ENCODE peak calls at places on chromosomes 7 and 10, in ten cellular contexts. V, I, E, J, N, Z, K, U, C and T are unnamed samples.

GRCh38 chr10:30092151-30092790 is 32.9 kb upstream of the JCAD start:
- DNase-seq in K (no peak), I (no peak), C (no peak), U (no peak), Z (peak), E (no peak), V (no peak), N (no peak), J (no peak), T (no peak)

GRCh38 chr7:127751062-127751722 is 99.2 kb downstream of the SND1 start:
- DNase-seq in N (no peak), E (no peak), V (peak), J (no peak), U (peak), I (no peak), K (no peak), Z (peak), C (no peak), T (no peak)

GRCh38 chr10:118962159-118962863 is 67.2 kb upstream of the NANOS1 start:
- DNase-seq in I (no peak), J (no peak), E (no peak), C (no peak), K (no peak), Z (peak), V (no peak), U (no peak), N (no peak), T (no peak)

GRCh38 chr10:89504691-89505090 is 30.7 kb downstream of the SLC16A12 start:
- DNase-seq in N (no peak), Z (no peak), C (no peak), V (peak), K (no peak), I (no peak), E (no peak), U (no peak), J (no peak), T (no peak)

GRCh38 chr7:132751282-132751647 is 175.0 kb upstream of the PLXNA4 start:
- DNase-seq in K (no peak), N (no peak), E (no peak), V (no peak), I (no peak), Z (no peak), C (no peak), U (no peak), J (no peak), T (no peak)

GRCh38 chr10:96165726-96166125 is 35.6 kb downstream of the ZNF518A start:
- DNase-seq in V (no peak), N (no peak), K (no peak), E (no peak), Z (no peak), I (no peak), C (no peak), U (no peak), J (no peak), T (no peak)

GRCh38 chr7:44291066-44291732 is 34.2 kb downstream of the CAMK2B start:
- DNase-seq in C (no peak), V (peak), E (no peak), Z (no peak), N (peak), I (peak), K (peak), U (peak), J (peak), T (peak)

GRCh38 chr7:29424984-29425309 is 138.7 kb upstream of the PRR15 start:
- DNase-seq in V (no peak), N (no peak), C (no peak), E (no peak), U (no peak), K (no peak), Z (no peak), I (no peak), J (no peak), T (no peak)

GRCh38 chr10:24617771-24618396 is 105.8 kb downstream of the ARHGAP21 start:
- DNase-seq in J (peak), C (peak), Z (peak), E (peak), I (peak), K (peak), V (peak), N (peak), U (peak), T (no peak)

GRCh38 chr10:27742195-27742925 is 3.3 kb downstream of the MKX start:
- DNase-seq in C (peak), Z (peak), J (peak), I (peak), N (peak), U (peak), V (peak), K (peak), E (peak), T (no peak)

GRCh38 chr10:88045116-88045515 is 181.7 kb downstream of the PTEN start:
- DNase-seq in E (no peak), V (no peak), K (no peak), N (no peak), U (peak), C (no peak), Z (no peak), I (no peak), J (no peak), T (no peak)

GRCh38 chr10:73625004-73625883 is 16.0 kb downstream of the MYOZ1 start:
- DNase-seq in I (peak), J (peak), E (no peak), Z (peak), C (no peak), U (peak), N (peak), V (peak), K (peak), T (no peak)

GRCh38 chr10:49605177-49605938 is 4.8 kb upstream of the SLC18A3 start:
- DNase-seq in N (no peak), K (no peak), J (no peak), U (no peak), I (no peak), E (no peak), C (no peak), Z (peak), V (no peak), T (no peak)

GRCh38 chr7:98733036-98733435 is 116.0 kb downstream of the NPTX2 start:
- DNase-seq in I (no peak), N (peak), U (no peak), V (no peak), Z (peak), C (no peak), E (no peak), J (no peak), K (no peak), T (no peak)

GRCh38 chr7:87047-87446 is 105.3 kb upstream of the FAM20C start:
- DNase-seq in I (peak), U (no peak), Z (no peak), E (no peak), V (no peak), J (no peak), C (no peak), N (no peak), K (no peak), T (no peak)

GRCh38 chr7:37047260-37047659 is 323.0 kb upstream of the AOAH start:
- DNase-seq in U (no peak), I (no peak), C (no peak), J (no peak), K (no peak), Z (no peak), E (no peak), V (no peak), N (no peak), T (no peak)

GRCh38 chr7:96076350-96076707 is 245.6 kb downstream of the SLC25A13 start:
- DNase-seq in K (no peak), U (no peak), N (no peak), Z (no peak), C (no peak), I (no peak), V (no peak), J (no peak), E (no peak), T (no peak)

GRCh38 chr10:70621497-70622078 is 19.0 kb upstream of the PRF1 start:
- DNase-seq in V (no peak), Z (no peak), E (no peak), K (no peak), J (no peak), U (no peak), N (no peak), I (no peak), C (no peak), T (no peak)

GRCh38 chr7:30433082-30433481 is 45.5 kb downstream of the NOD1 start:
- DNase-seq in I (peak), E (no peak), K (peak), J (peak), N (no peak), V (peak), C (no peak), Z (no peak), U (peak), T (no peak)

GRCh38 chr7:33109758-33110238 is 594 bp upstream of the RP9 start:
- DNase-seq in U (no peak), Z (peak), E (no peak), V (no peak), N (no peak), K (no peak), I (no peak), C (no peak), J (no peak), T (no peak)

GRCh38 chr7:148264933-148265557 is 325.5 kb upstream of the C7orf33 start:
- DNase-seq in Z (peak), U (peak), I (peak), K (no peak), C (no peak), E (no peak), N (no peak), V (no peak), J (no peak), T (no peak)

GRCh38 chr10:35210961-35211360 is 84.3 kb downstream of the CREM start:
- DNase-seq in Z (no peak), K (no peak), N (no peak), J (no peak), C (no peak), V (no peak), E (no peak), I (no peak), U (no peak), T (no peak)

GRCh38 chr10:87093461-87094372 is 926 bp downstream of the GLUD1 start:
- DNase-seq in N (peak), U (peak), C (peak), V (peak), J (peak), I (peak), K (peak), Z (peak), E (peak), T (no peak)

GRCh38 chr7:44490351-44491200 is at the start of gene NUDCD3:
- DNase-seq in I (peak), C (peak), J (peak), E (peak), V (peak), U (peak), Z (peak), K (peak), N (peak), T (peak)

GRCh38 chr7:1401011-1401410 is 58.3 kb downstream of the MICALL2 start:
- DNase-seq in K (no peak), U (no peak), Z (no peak), V (no peak), J (no peak), E (no peak), I (no peak), N (no peak), C (no peak), T (no peak)

GRCh38 chr7:157471259-157472125 is 134.7 kb downstream of the DNAJB6 start:
- DNase-seq in C (peak), N (no peak), I (no peak), J (peak), K (no peak), Z (no peak), V (no peak), E (no peak), U (no peak), T (no peak)

GRCh38 chr10:43225787-43226153 is 41.1 kb downstream of the RASGEF1A start:
- DNase-seq in U (no peak), C (no peak), K (no peak), J (no peak), E (no peak), Z (no peak), N (peak), I (peak), V (peak), T (no peak)

GRCh38 chr7:86664486-86664885 is 20.8 kb downstream of the GRM3 start:
- DNase-seq in U (no peak), Z (no peak), E (no peak), N (no peak), V (no peak), I (no peak), C (no peak), J (no peak), K (no peak), T (no peak)

GRCh38 chr10:62816179-62817119 is at the start of gene EGR2:
- DNase-seq in I (peak), U (peak), N (peak), J (peak), C (peak), Z (peak), E (peak), V (peak), K (peak), T (peak)

DNA sequence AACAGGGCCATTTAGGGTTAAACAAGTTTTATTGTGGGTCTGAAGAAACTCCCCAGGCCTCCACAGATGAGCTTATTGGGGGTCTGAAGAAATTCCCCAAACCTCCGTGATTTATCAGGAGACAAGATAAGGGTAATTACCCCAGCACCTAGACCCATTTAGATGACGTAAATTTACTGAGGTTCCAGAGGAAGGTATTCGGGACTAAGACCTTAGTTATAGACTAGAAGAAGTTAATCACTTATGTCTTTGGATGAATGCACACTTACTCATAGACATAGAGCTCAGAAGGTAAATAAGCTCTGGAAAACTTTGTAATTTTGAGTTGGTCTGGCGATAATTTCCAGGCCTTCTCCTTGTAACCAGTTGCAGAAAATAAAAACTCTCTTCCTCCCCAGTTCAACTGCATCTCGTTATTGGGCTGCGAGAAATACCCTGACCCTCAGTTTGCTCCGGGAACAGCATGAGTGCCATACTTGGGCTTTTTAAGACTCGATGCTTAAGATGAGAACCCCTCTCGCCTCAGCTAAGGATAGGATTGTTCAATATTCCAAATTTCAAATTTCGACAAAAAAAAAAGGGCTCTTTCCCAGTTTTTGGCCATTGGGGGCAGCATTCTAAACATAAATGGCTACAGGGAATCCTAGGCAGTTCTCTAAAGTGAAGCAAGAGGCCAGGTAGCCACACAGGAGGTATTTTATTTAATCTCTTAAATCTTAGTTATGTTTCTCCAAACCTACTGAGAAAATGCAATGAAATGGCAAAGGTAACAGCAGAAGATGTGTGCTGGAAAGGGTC is 74.7 kb upstream of the PFKP start:
- DNase-seq in J (no peak), V (no peak), I (no peak), C (no peak), N (no peak), U (no peak), K (no peak), Z (no peak), E (no peak), T (no peak)
- TF ChIP-seq CTCF in J (no peak), V (no peak), I (no peak), C (no peak), N (no peak), U (peak), K (no peak), Z (no peak), E (no peak), T (no peak)

DNA sequence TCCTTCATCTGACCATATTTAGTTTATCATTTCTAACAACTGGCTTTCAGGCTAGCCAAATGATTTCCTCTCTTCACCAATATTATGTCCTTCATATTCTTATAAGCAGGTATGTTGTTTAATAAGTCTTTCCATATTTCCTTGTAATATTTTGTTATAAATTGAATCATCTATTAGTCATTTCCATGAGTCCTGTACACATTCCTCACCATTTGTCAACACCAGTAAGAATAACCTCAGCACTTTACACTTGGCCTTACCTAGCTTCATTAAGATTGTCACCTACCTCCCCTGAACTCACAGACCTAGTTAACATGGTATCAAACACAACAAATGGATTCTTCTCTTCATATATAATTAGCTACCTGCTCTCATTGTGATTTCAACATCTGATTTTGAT is 282.3 kb downstream of the SEMA3D start:
- DNase-seq in J (no peak), I (no peak), U (no peak), C (no peak), N (no peak), K (no peak), E (no peak), Z (peak), V (no peak), T (no peak)
- TF ChIP-seq CTCF in J (no peak), I (no peak), U (no peak), C (no peak), N (no peak), K (no peak), E (no peak), Z (no peak), V (no peak), T (no peak)

GRCh38 chr10:31804416-31804815 is 124.2 kb downstream of the ARHGAP12 start:
- DNase-seq in J (no peak), K (no peak), Z (no peak), E (no peak), C (no peak), N (no peak), I (no peak), U (no peak), V (no peak), T (no peak)

GRCh38 chr10:31803606-31804195 is 124.9 kb downstream of the ARHGAP12 start:
- DNase-seq in C (no peak), J (no peak), K (no peak), N (no peak), U (no peak), Z (no peak), V (no peak), E (no peak), I (no peak), T (no peak)

DNA sequence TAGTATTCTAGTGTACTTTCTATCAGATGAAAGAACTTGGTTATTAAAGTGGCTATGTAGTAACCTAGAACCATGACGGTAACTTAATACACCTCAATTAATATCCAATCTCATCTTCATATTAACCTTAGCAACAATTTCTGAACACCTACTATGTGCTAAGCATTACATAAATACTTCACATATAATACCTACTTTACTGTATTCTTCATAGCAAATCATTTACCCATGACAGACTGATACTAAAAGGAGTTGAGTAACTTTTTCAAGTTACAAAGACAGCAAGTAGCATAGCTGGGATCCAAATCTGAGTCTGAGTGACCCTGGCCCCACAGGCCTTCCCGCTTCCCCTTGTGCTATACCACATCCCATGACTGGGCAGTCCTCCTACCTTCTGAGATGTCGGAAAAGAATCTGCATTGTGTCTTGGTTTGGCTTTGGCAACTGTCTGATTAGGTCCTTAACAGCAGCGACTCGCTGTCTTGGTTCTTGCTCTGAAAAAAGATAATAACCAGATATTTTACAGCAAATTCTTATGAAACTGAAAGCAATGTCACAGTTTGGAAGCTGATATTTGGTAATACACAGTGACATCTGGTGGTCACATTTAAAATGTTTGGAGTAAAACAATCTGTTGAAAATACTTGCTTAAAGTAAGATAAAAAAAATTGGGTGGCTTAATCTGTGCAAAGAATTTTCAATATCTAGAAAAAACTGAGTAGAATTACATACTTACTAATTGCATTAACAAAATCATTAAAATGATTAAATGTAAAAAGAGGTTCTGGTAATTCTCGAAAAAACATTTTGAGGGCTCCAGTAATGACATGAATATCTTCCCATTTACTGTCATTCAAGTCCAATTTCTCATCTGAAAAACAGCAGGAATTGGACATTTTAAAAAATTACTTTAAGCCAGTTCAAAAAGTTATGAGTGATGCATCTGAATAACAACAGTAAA is 120.1 kb downstream of the ARHGAP12 start:
- DNase-seq in C (no peak), N (no peak), K (no peak), E (no peak), Z (peak), J (peak), V (peak), U (peak), I (peak), T (no peak)
- TF ChIP-seq CTCF in C (peak), N (peak), K (peak), E (peak), Z (peak), J (peak), V (peak), U (peak), I (peak), T (peak)

GRCh38 chr10:69123306-69123746 is 652 bp upstream of the VPS26A start:
- DNase-seq in U (peak), I (peak), N (peak), V (no peak), K (no peak), C (no peak), J (no peak), Z (peak), E (no peak), T (no peak)
- TF ChIP-seq CTCF in U (no peak), I (no peak), N (no peak), V (no peak), K (no peak), C (no peak), J (no peak), Z (peak), E (no peak), T (no peak)

DNA sequence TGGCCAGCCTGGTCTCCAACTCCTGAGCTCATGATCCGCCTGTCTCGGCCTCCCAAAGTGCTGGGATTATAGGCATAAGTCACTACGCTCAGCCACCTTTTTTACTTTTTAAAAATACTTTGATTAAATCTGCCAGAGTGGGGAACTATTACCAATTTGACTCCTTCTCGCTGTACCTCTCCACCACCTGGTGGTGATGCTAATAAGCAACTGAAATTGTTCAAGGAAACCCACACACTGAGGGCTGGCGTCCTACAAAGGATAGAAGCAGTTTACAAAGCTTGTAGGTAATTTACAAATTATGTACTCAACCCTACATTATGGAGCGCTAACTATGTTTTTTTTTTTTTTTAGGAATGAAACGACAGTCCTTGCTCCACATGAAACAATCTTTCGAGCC is 111.1 kb downstream of the CPED1 start:
- DNase-seq in E (no peak), V (no peak), I (no peak), Z (no peak), N (no peak), J (no peak), C (no peak), U (no peak), K (no peak), T (no peak)
- TF ChIP-seq CTCF in E (no peak), V (no peak), I (no peak), Z (no peak), N (peak), J (no peak), C (no peak), U (peak), K (no peak), T (no peak)